ENCODE peak calls at places on chromosomes 12 and 14, in eight cellular contexts. U is CD8-positive, alpha-beta T cell; A is A549; C is GM23248; L is pancreas; H is lower lobe of right lung; B is upper lobe of left lung; D is PC-3. Z is an unnamed sample.

GRCh38 chr12:43407816-43408645 is 144.0 kb downstream of the ADAMTS20 start:
- DNase-seq in H (no peak), B (no peak), D (peak), U (no peak), L (no peak), A (no peak), C (peak), Z (no peak)

GRCh38 chr14:52240623-52241022 is 26.9 kb upstream of the PTGDR start:
- DNase-seq in H (no peak), D (peak), B (no peak), A (no peak), C (no peak), L (no peak), U (no peak), Z (no peak)

GRCh38 chr14:88233915-88234314 is 89.2 kb downstream of the KCNK10 start:
- DNase-seq in H (no peak), B (no peak), U (no peak), L (no peak), A (peak), C (peak), D (no peak), Z (no peak)

GRCh38 chr12:31773223-31773750 is 44.5 kb upstream of the AMN1 start:
- DNase-seq in H (no peak), A (peak), L (peak), B (no peak), U (no peak), C (no peak), D (no peak), Z (no peak)

GRCh38 chr12:112347521-112347920 is 34.7 kb downstream of the HECTD4 start:
- DNase-seq in C (peak), D (no peak), L (no peak), B (no peak), A (no peak), H (no peak), U (no peak), Z (no peak)

GRCh38 chr12:9648701-9649531 is 20.6 kb upstream of the CLEC2D start:
- DNase-seq in U (no peak), B (no peak), D (no peak), H (no peak), A (no peak), L (no peak), C (peak), Z (no peak)

GRCh38 chr12:76085159-76085868 is 829 bp upstream of the NAP1L1 start:
- DNase-seq in A (peak), U (no peak), D (no peak), C (peak), L (no peak), B (no peak), H (no peak), Z (peak)

GRCh38 chr12:130435826-130436225 is 98.1 kb downstream of the PIWIL1 start:
- DNase-seq in B (no peak), H (no peak), L (no peak), A (no peak), D (no peak), U (no peak), C (no peak), Z (no peak)

GRCh38 chr14:61438036-61438435 is 116.7 kb downstream of the PRKCH start:
- DNase-seq in L (no peak), H (no peak), U (peak), D (no peak), A (no peak), B (no peak), C (no peak), Z (no peak)

GRCh38 chr14:26917086-26917485 is 319.3 kb upstream of the NOVA1 start:
- DNase-seq in A (peak), L (no peak), H (no peak), D (peak), B (no peak), U (no peak), C (peak), Z (no peak)

GRCh38 chr12:31029916-31030562 is 43.6 kb upstream of the DDX11 start:
- DNase-seq in L (no peak), U (no peak), D (peak), B (no peak), A (no peak), H (no peak), C (no peak), Z (peak)

GRCh38 chr12:78018939-78019338 is 188.2 kb downstream of the NAV3 start:
- DNase-seq in B (no peak), L (no peak), D (no peak), A (no peak), U (no peak), C (no peak), H (no peak), Z (no peak)

GRCh38 chr12:39127401-39127800 is 222.0 kb upstream of the CPNE8 start:
- DNase-seq in H (no peak), B (no peak), L (no peak), U (no peak), A (peak), D (peak), C (peak), Z (no peak)

GRCh38 chr12:54379401-54380201 is 4.9 kb downstream of the ZNF385A start:
- DNase-seq in U (peak), L (peak), H (peak), A (peak), B (peak), D (peak), C (peak), Z (peak)

GRCh38 chr14:38662781-38663180 is 406.9 kb upstream of the CLEC14A start:
- DNase-seq in D (peak), L (no peak), U (no peak), C (no peak), H (no peak), A (no peak), B (no peak), Z (no peak)

GRCh38 chr12:11067514-11067913 is 5.4 kb upstream of the TAS2R46 start:
- DNase-seq in U (no peak), H (no peak), C (peak), B (no peak), D (no peak), L (no peak), A (no peak), Z (no peak)

GRCh38 chr12:120224304-120225199 is 23.6 kb upstream of the RPLP0 start:
- DNase-seq in D (no peak), U (no peak), H (peak), A (no peak), B (peak), L (peak), C (peak), Z (no peak)

GRCh38 chr12:46459111-46459510 is 86.5 kb upstream of the SLC38A2 start:
- DNase-seq in H (no peak), U (no peak), B (no peak), C (peak), D (no peak), L (no peak), A (no peak), Z (no peak)

GRCh38 chr14:62691613-62692489 is 353.4 kb downstream of the KCNH5 start:
- DNase-seq in B (peak), D (peak), C (peak), H (no peak), U (no peak), L (peak), A (peak), Z (no peak)

GRCh38 chr12:40216516-40217288 is 8.1 kb upstream of the LRRK2 start:
- DNase-seq in L (no peak), A (no peak), C (no peak), D (no peak), B (peak), U (no peak), H (no peak), Z (no peak)

GRCh38 chr12:113903381-113903863 is 62.7 kb downstream of the RBM19 start:
- DNase-seq in B (no peak), U (no peak), C (peak), D (peak), H (no peak), A (no peak), L (no peak), Z (no peak)

GRCh38 chr14:93214598-93214997 is 7.5 kb downstream of the UBR7 start:
- DNase-seq in H (no peak), L (no peak), B (no peak), A (no peak), D (no peak), C (no peak), U (no peak), Z (no peak)

GRCh38 chr14:93223565-93223964 is 16.5 kb downstream of the UBR7 start:
- DNase-seq in L (no peak), A (no peak), D (no peak), B (no peak), H (no peak), U (no peak), C (no peak), Z (no peak)

GRCh38 chr14:93219103-93219726 is 12.2 kb downstream of the UBR7 start:
- DNase-seq in D (peak), A (peak), U (no peak), L (peak), H (no peak), C (peak), B (peak), Z (no peak)

GRCh38 chr14:93220509-93220908 is 13.5 kb downstream of the UBR7 start:
- DNase-seq in H (no peak), B (no peak), C (no peak), U (no peak), L (no peak), D (no peak), A (no peak), Z (no peak)
- H3K27ac ChIP-seq in H (no peak), B (no peak), C (no peak), U (no peak), L (no peak), D (no peak), A (no peak), Z (no peak)

GRCh38 chr12:56678852-56679251 is 9.2 kb downstream of the PTGES3 start:
- DNase-seq in B (no peak), D (no peak), C (no peak), H (no peak), L (no peak), A (no peak), U (no peak), Z (no peak)
- H3K27ac ChIP-seq in B (no peak), D (no peak), C (no peak), H (no peak), L (no peak), A (no peak), U (no peak), Z (peak)

DNA sequence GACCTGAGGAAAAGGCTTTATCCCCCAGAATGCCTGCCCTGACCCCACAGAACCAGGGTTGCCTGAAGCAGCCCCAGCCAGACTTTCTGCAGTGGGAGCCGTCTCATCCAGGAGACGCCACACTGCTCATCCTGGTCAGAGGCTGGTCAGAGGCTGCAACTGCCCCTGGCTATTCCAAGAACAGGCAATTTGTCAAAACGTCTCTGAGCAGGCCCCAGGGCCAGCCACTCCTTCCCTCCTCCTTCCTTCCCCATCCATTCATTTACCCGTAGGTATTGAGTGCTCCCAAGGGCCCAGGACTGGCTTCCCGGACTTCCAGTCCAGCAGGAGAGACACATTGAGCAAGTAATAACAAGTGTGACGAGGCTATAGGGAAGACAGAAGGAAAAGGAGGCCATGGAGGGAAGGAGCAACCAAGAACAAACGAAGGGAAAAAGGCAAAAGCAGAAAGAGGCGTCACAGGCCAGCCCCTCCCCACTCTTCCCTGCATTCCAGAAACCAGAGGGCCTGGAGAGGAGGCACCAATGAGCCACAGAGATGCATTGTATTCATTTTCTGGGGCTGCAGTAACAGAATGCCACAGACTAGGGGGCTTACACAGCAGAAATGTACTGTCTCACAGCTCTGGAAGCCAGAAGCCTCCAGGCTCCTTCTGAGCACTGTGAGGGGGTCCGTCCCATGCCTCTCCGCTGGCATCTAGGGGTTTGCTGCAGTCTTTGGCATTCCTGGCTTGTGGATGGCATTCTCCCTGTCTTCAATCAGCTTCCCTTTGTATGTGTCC is 21.0 kb upstream of the CD9 start:
- DNase-seq in B (no peak), H (no peak), C (peak), U (no peak), D (no peak), A (no peak), L (no peak), Z (no peak)
- H3K27ac ChIP-seq in B (peak), H (peak), C (no peak), U (no peak), D (no peak), A (no peak), L (no peak), Z (peak)

GRCh38 chr12:49539406-49540228 is 787 bp downstream of the KCNH3 start:
- DNase-seq in L (no peak), C (no peak), A (no peak), D (no peak), B (no peak), U (peak), H (no peak), Z (no peak)
- H3K27ac ChIP-seq in L (no peak), C (no peak), A (peak), D (no peak), B (no peak), U (no peak), H (no peak), Z (no peak)

DNA sequence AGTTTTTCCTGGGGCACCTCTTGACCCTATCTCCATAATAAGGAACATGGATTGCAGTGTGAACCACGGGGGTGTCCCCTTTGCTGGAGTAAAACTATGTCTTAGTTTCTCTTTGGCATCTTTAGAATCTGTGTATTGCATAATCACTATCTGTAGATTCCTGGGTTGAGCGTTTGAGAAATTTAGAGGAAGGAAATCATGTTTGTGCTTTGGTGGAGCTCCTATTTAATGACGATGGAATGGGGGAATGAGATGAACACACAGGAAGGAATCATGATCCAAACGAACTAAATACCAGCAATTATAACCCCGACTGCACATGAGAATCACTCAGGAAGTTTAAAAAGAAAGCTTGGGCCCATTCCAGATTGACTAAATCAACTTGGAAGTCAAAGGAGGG is 1.3 kb upstream of the MYG1 start:
- DNase-seq in L (no peak), B (no peak), C (peak), D (peak), U (no peak), H (no peak), A (no peak), Z (no peak)
- H3K27ac ChIP-seq in L (no peak), B (peak), C (peak), D (peak), U (no peak), H (peak), A (no peak), Z (no peak)

GRCh38 chr14:91245029-91245428 is 525 bp upstream of the GPR68 start:
- DNase-seq in H (no peak), U (peak), L (no peak), B (no peak), A (no peak), C (no peak), D (no peak), Z (no peak)

GRCh38 chr14:91243098-91243483 is 1.4 kb downstream of the GPR68 start:
- DNase-seq in B (no peak), L (no peak), A (no peak), D (no peak), C (no peak), H (no peak), U (no peak), Z (no peak)

GRCh38 chr14:91241848-91242247 is 2.7 kb downstream of the GPR68 start:
- DNase-seq in A (no peak), U (no peak), C (no peak), H (no peak), B (no peak), D (no peak), L (no peak), Z (no peak)

GRCh38 chr14:91244501-91244901 is at the start of gene GPR68:
- DNase-seq in H (no peak), L (no peak), A (no peak), B (no peak), U (peak), D (no peak), C (peak), Z (peak)

DNA sequence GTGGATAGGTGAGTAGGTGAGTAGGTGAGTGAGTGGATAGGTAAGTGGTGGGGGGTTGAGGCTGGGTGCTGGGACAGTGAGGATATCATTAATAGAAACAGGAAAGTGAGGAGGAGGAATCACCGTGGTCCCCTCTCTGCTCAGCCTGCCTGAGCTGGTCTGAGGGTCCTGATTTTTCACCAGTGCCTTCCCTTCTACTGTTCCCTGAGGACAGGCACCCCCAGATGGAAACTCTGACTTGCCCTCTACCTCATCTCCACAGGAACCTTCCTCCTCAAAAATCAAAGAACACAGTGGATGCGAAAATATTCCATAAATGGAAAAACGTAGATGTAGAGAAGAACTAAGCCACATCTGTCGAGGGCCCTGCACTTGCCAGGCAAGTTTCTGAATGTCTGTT is 1.9 kb downstream of the GPR68 start:
- DNase-seq in D (no peak), U (no peak), H (no peak), B (no peak), C (no peak), A (no peak), L (no peak), Z (no peak)
- H3K27ac ChIP-seq in D (no peak), U (peak), H (peak), B (peak), C (peak), A (no peak), L (no peak), Z (no peak)

DNA sequence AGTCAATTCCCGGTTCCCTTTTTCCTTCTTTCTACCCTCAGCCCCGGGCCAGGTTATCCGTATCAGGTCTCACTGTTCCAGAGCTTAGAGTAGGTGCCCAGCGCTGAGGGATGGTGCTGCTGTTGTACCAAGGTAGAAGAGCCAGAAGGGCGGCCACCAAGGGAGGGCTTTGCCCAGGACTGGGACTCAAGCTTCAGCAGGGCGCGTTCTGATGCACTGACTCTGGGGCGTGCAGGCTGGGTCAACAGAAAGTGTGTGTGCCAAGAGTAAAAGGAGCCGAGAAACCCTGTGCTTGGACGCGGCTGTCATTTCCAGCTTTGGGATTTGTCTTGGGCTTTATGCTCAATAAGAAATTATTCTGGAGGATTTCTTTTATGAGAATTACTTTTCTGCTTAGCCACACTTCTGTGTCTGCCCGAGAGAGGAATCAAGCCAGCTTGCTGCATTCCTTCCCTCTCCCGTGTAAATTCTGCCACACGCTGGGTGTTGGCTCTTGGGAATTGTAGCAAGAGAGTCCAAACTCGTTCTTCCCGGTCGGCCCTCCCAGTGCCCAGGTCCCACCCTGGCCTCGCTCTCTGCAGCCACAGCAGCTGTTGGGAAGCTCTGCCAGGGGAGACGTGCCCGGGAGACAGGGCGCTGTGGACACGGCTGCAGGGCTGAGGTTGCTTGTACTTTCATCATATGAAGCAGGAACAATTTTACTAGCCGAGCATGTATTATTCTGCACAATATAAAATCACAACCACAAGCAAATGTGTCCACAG is 98.0 kb downstream of the FBXL14 start:
- DNase-seq in A (no peak), L (no peak), B (no peak), H (no peak), C (peak), U (no peak), D (peak), Z (no peak)
- H3K27ac ChIP-seq in A (no peak), L (no peak), B (peak), H (no peak), C (peak), U (no peak), D (no peak), Z (no peak)

DNA sequence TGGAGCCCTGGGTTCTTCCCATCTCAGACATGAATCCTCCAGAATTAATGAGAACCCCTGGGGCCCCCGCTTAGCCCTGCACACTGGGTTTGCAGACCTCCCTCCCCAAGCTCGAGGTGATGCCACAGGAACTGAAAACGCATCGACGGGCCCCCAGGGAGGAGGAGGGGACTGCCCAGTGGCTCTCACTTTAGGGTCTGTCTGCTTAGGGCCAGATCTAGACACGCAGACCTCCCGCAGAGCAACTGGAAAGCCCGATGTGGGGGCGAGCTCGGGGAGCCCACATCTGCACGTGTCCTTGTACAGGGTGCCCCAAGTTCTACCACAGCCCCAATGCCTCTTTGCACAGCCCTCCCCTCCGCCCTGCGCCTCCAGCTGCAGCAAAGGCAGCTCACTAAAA is 100.2 kb upstream of the MAP1LC3B2 start:
- DNase-seq in U (no peak), L (no peak), C (no peak), H (no peak), B (no peak), D (no peak), A (no peak), Z (no peak)
- H3K27ac ChIP-seq in U (no peak), L (no peak), C (no peak), H (no peak), B (no peak), D (no peak), A (no peak), Z (no peak)

GRCh38 chr14:22897357-22897756 is 14.3 kb downstream of the REM2 start:
- DNase-seq in H (no peak), D (no peak), A (no peak), C (no peak), U (no peak), L (no peak), B (no peak), Z (no peak)
- H3K27ac ChIP-seq in H (no peak), D (no peak), A (no peak), C (peak), U (no peak), L (no peak), B (no peak), Z (no peak)

GRCh38 chr12:6954316-6954710 is 3.2 kb downstream of the PTPN6 start:
- DNase-seq in C (no peak), D (no peak), A (no peak), L (no peak), B (no peak), U (no peak), H (no peak), Z (no peak)

GRCh38 chr12:6952121-6952859 is 1.1 kb downstream of the PTPN6 start:
- DNase-seq in B (no peak), A (no peak), D (no peak), H (peak), U (no peak), C (no peak), L (no peak), Z (no peak)

GRCh38 chr12:6954754-6955461 is 3.8 kb downstream of the PTPN6 start:
- DNase-seq in A (no peak), D (no peak), B (no peak), U (peak), L (no peak), H (peak), C (no peak), Z (no peak)

GRCh38 chr12:6952860-6953416 is 1.8 kb downstream of the PTPN6 start:
- DNase-seq in L (no peak), D (no peak), C (no peak), U (no peak), A (no peak), B (no peak), H (no peak), Z (no peak)

GRCh38 chr12:6953417-6954315 is 2.5 kb downstream of the PTPN6 start:
- DNase-seq in U (peak), D (no peak), B (peak), C (no peak), H (peak), A (no peak), L (no peak), Z (peak)
- H3K27ac ChIP-seq in U (peak), D (no peak), B (peak), C (no peak), H (peak), A (no peak), L (no peak), Z (peak)